ENCODE peak calls at places on chromosome 11, in six cellular contexts. One of them, this sample, is unnamed.
A peak's percentile ranks its signal among the peaks of the same experiment; 100 is the strongest.

GRCh38 chr11:113288286-113288863 is 26.0 kb upstream of the TTC12 start:
- DNase-seq in suprapubic skin: no peak
- DNase-seq in stomach: no peak
- DNase-seq in SK-N-SH: no peak
- DNase-seq in GM12892: no peak
- DNase-seq in esophagus muscularis mucosa: no peak
- DNase-seq in this sample: no peak

GRCh38 chr11:75200051-75200450 is 40.5 kb upstream of the TPBGL start:
- DNase-seq in SK-N-SH: no peak
- DNase-seq in suprapubic skin: no peak
- DNase-seq in GM12892: no peak
- DNase-seq in stomach: no peak
- DNase-seq in esophagus muscularis mucosa: no peak
- DNase-seq in this sample: no peak

GRCh38 chr11:116144387-116144958 is 628.3 kb downstream of the BUD13 start:
- DNase-seq in SK-N-SH: no peak
- DNase-seq in suprapubic skin: no peak
- DNase-seq in stomach: no peak
- DNase-seq in esophagus muscularis mucosa: no peak
- DNase-seq in GM12892: no peak
- DNase-seq in this sample: no peak

GRCh38 chr11:2826679-2827056 is 58.9 kb downstream of the CDKN1C start:
- DNase-seq in suprapubic skin: no peak
- DNase-seq in stomach: no peak
- DNase-seq in GM12892: no peak
- DNase-seq in SK-N-SH: no peak
- DNase-seq in esophagus muscularis mucosa: no peak
- DNase-seq in this sample: no peak

GRCh38 chr11:111870113-111870512 is 1.3 kb downstream of the ALG9 start:
- DNase-seq in GM12892: no peak
- DNase-seq in SK-N-SH: no peak
- DNase-seq in suprapubic skin: no peak
- DNase-seq in stomach: no peak
- DNase-seq in esophagus muscularis mucosa: no peak
- DNase-seq in this sample: no peak

GRCh38 chr11:95647355-95647754 is 142.2 kb downstream of the FAM76B start:
- DNase-seq in SK-N-SH: no peak
- DNase-seq in stomach: no peak
- DNase-seq in GM12892: no peak
- DNase-seq in suprapubic skin: no peak
- DNase-seq in esophagus muscularis mucosa: no peak
- DNase-seq in this sample: no peak

GRCh38 chr11:269146-269890 is 8.9 kb upstream of the NLRP6 start:
- DNase-seq in esophagus muscularis mucosa: no peak
- DNase-seq in GM12892: no peak
- DNase-seq in suprapubic skin: peak; percentile 81
- DNase-seq in stomach: no peak
- DNase-seq in SK-N-SH: no peak
- DNase-seq in this sample: no peak

GRCh38 chr11:126115820-126116319 is 53.2 kb upstream of the CDON start:
- DNase-seq in stomach: peak; percentile 85
- DNase-seq in SK-N-SH: peak; percentile 62
- DNase-seq in GM12892: no peak
- DNase-seq in esophagus muscularis mucosa: no peak
- DNase-seq in suprapubic skin: peak; percentile 88
- DNase-seq in this sample: peak; percentile 75

GRCh38 chr11:11588890-11589289 is 32.9 kb downstream of the GALNT18 start:
- DNase-seq in GM12892: no peak
- DNase-seq in stomach: no peak
- DNase-seq in esophagus muscularis mucosa: peak; percentile 80
- DNase-seq in suprapubic skin: no peak
- DNase-seq in SK-N-SH: no peak
- DNase-seq in this sample: no peak

GRCh38 chr11:126456783-126457542 is 101.5 kb downstream of the ST3GAL4 start:
- DNase-seq in GM12892: no peak
- DNase-seq in esophagus muscularis mucosa: no peak
- DNase-seq in stomach: no peak
- DNase-seq in SK-N-SH: peak; percentile 73
- DNase-seq in suprapubic skin: no peak
- DNase-seq in this sample: no peak

GRCh38 chr11:94721565-94722292 is 46.4 kb upstream of the AMOTL1 start:
- DNase-seq in stomach: no peak
- DNase-seq in SK-N-SH: no peak
- DNase-seq in suprapubic skin: no peak
- DNase-seq in GM12892: no peak
- DNase-seq in esophagus muscularis mucosa: no peak
- DNase-seq in this sample: no peak

GRCh38 chr11:93648168-93648567 is 13.3 kb upstream of the CEP295 start:
- DNase-seq in SK-N-SH: no peak
- DNase-seq in suprapubic skin: no peak
- DNase-seq in GM12892: no peak
- DNase-seq in esophagus muscularis mucosa: no peak
- DNase-seq in stomach: no peak
- DNase-seq in this sample: no peak

GRCh38 chr11:34641981-34642380 is 21.1 kb downstream of the EHF start:
- DNase-seq in GM12892: no peak
- DNase-seq in SK-N-SH: peak; percentile 23
- DNase-seq in suprapubic skin: no peak
- DNase-seq in stomach: no peak
- DNase-seq in esophagus muscularis mucosa: no peak
- DNase-seq in this sample: no peak

GRCh38 chr11:30863177-30863576 is 277.0 kb upstream of the MPPED2 start:
- DNase-seq in suprapubic skin: no peak
- DNase-seq in stomach: no peak
- DNase-seq in esophagus muscularis mucosa: no peak
- DNase-seq in SK-N-SH: no peak
- DNase-seq in GM12892: no peak
- DNase-seq in this sample: no peak

GRCh38 chr11:2268911-2269600 is 1.3 kb downstream of the ASCL2 start:
- DNase-seq in suprapubic skin: peak; percentile 80
- DNase-seq in SK-N-SH: peak; percentile 64
- DNase-seq in GM12892: no peak
- DNase-seq in stomach: peak; percentile 65
- DNase-seq in esophagus muscularis mucosa: peak; percentile 91
- DNase-seq in this sample: peak; percentile 43

GRCh38 chr11:8342821-8343681 is 79.4 kb upstream of the LMO1 start:
- DNase-seq in GM12892: no peak
- DNase-seq in esophagus muscularis mucosa: no peak
- DNase-seq in suprapubic skin: no peak
- DNase-seq in stomach: no peak
- DNase-seq in SK-N-SH: peak; percentile 69
- DNase-seq in this sample: no peak

GRCh38 chr11:7577883-7578242 is 64.1 kb downstream of the PPFIBP2 start:
- DNase-seq in esophagus muscularis mucosa: no peak
- DNase-seq in GM12892: no peak
- DNase-seq in stomach: no peak
- DNase-seq in suprapubic skin: no peak
- DNase-seq in SK-N-SH: peak; percentile 51
- DNase-seq in this sample: no peak

GRCh38 chr11:64268687-64269379 is 15.6 kb downstream of the BAD start:
- DNase-seq in SK-N-SH: peak; percentile 77
- DNase-seq in esophagus muscularis mucosa: no peak
- DNase-seq in stomach: peak; percentile 69
- DNase-seq in suprapubic skin: no peak
- DNase-seq in GM12892: no peak
- DNase-seq in this sample: peak; percentile 42

GRCh38 chr11:63680842-63681207 is 475 bp upstream of the RTN3 start:
- DNase-seq in SK-N-SH: peak; percentile 35
- DNase-seq in stomach: no peak
- DNase-seq in esophagus muscularis mucosa: no peak
- DNase-seq in suprapubic skin: no peak
- DNase-seq in GM12892: no peak
- DNase-seq in this sample: no peak

GRCh38 chr11:111981270-111981669 is 43.9 kb upstream of the DLAT start:
- DNase-seq in esophagus muscularis mucosa: no peak
- DNase-seq in stomach: no peak
- DNase-seq in suprapubic skin: no peak
- DNase-seq in GM12892: no peak
- DNase-seq in SK-N-SH: no peak
- DNase-seq in this sample: no peak

GRCh38 chr11:82092904-82093303 is 640.8 kb downstream of the FAM181B start:
- DNase-seq in stomach: no peak
- DNase-seq in GM12892: no peak
- DNase-seq in suprapubic skin: no peak
- DNase-seq in esophagus muscularis mucosa: no peak
- DNase-seq in SK-N-SH: no peak
- DNase-seq in this sample: no peak

GRCh38 chr11:32935462-32936029 is 42.9 kb downstream of the QSER1 start:
- DNase-seq in stomach: no peak
- DNase-seq in esophagus muscularis mucosa: no peak
- DNase-seq in GM12892: no peak
- DNase-seq in SK-N-SH: no peak
- DNase-seq in suprapubic skin: no peak
- DNase-seq in this sample: no peak

GRCh38 chr11:58058276-58059010 is 27.7 kb downstream of the OR6Q1 start:
- DNase-seq in esophagus muscularis mucosa: peak; percentile 86
- DNase-seq in stomach: peak; percentile 50
- DNase-seq in suprapubic skin: no peak
- DNase-seq in SK-N-SH: no peak
- DNase-seq in GM12892: no peak
- DNase-seq in this sample: no peak

GRCh38 chr11:81394324-81394723 is 1339.3 kb downstream of the FAM181B start:
- DNase-seq in suprapubic skin: no peak
- DNase-seq in esophagus muscularis mucosa: no peak
- DNase-seq in GM12892: no peak
- DNase-seq in SK-N-SH: no peak
- DNase-seq in stomach: no peak
- DNase-seq in this sample: no peak

GRCh38 chr11:65861165-65861505 is 902 bp downstream of the MUS81 start:
- DNase-seq in SK-N-SH: no peak
- DNase-seq in GM12892: no peak
- DNase-seq in suprapubic skin: peak; percentile 78
- DNase-seq in esophagus muscularis mucosa: no peak
- DNase-seq in stomach: no peak
- DNase-seq in this sample: no peak

GRCh38 chr11:102010776-102011500 is 36.3 kb upstream of the CFAP300 start:
- DNase-seq in SK-N-SH: peak; percentile 17
- DNase-seq in suprapubic skin: peak; percentile 85
- DNase-seq in esophagus muscularis mucosa: no peak
- DNase-seq in GM12892: no peak
- DNase-seq in stomach: peak; percentile 67
- DNase-seq in this sample: peak; percentile 39

DNA sequence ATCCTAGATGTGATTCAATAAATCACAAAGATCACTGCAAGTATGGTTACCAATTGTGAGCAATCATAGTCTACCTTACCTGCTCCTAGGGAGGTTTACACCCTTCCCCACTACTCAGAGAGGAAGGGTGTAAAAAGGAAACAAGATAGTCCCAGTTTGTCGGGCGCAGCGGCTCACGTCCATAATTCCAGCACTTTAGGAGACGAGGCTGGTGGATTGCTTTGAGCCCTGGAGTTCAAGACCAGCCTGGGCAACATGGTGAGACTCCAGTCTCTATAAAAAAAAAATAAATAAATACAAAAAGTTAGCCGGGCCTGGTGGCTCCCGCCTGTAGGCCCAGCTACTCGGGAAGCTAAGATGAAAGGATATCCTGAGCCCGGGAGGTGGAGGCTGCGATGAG is 962 bp upstream of the AMBRA1 start:
- DNase-seq in suprapubic skin: no peak
- DNase-seq in SK-N-SH: no peak
- DNase-seq in esophagus muscularis mucosa: no peak
- DNase-seq in stomach: no peak
- DNase-seq in GM12892: no peak
- DNase-seq in this sample: no peak
- TF ChIP-seq POLR2AphosphoS5 in suprapubic skin: no peak
- TF ChIP-seq POLR2AphosphoS5 in SK-N-SH: no peak
- TF ChIP-seq POLR2AphosphoS5 in esophagus muscularis mucosa: no peak
- TF ChIP-seq POLR2AphosphoS5 in stomach: no peak
- TF ChIP-seq POLR2AphosphoS5 in GM12892: no peak
- TF ChIP-seq POLR2AphosphoS5 in this sample: no peak

GRCh38 chr11:99277281-99277680 is 256.5 kb downstream of the CNTN5 start:
- DNase-seq in GM12892: no peak
- DNase-seq in esophagus muscularis mucosa: no peak
- DNase-seq in SK-N-SH: no peak
- DNase-seq in stomach: no peak
- DNase-seq in suprapubic skin: no peak
- DNase-seq in this sample: no peak
- TF ChIP-seq POLR2AphosphoS5 in GM12892: no peak
- TF ChIP-seq POLR2AphosphoS5 in esophagus muscularis mucosa: no peak
- TF ChIP-seq POLR2AphosphoS5 in SK-N-SH: no peak
- TF ChIP-seq POLR2AphosphoS5 in stomach: no peak
- TF ChIP-seq POLR2AphosphoS5 in suprapubic skin: no peak
- TF ChIP-seq POLR2AphosphoS5 in this sample: no peak

GRCh38 chr11:43737194-43737575 is 56.6 kb downstream of the HSD17B12 start:
- DNase-seq in GM12892: no peak
- DNase-seq in stomach: no peak
- DNase-seq in SK-N-SH: no peak
- DNase-seq in suprapubic skin: no peak
- DNase-seq in esophagus muscularis mucosa: no peak
- DNase-seq in this sample: no peak

GRCh38 chr11:43735115-43735514 is 54.6 kb downstream of the HSD17B12 start:
- DNase-seq in esophagus muscularis mucosa: no peak
- DNase-seq in suprapubic skin: no peak
- DNase-seq in stomach: no peak
- DNase-seq in GM12892: no peak
- DNase-seq in SK-N-SH: no peak
- DNase-seq in this sample: no peak

GRCh38 chr11:43738600-43739409 is 58.3 kb downstream of the HSD17B12 start:
- DNase-seq in stomach: no peak
- DNase-seq in SK-N-SH: no peak
- DNase-seq in GM12892: no peak
- DNase-seq in esophagus muscularis mucosa: no peak
- DNase-seq in suprapubic skin: no peak
- DNase-seq in this sample: no peak

GRCh38 chr11:43735931-43736330 is 55.4 kb downstream of the HSD17B12 start:
- DNase-seq in SK-N-SH: no peak
- DNase-seq in esophagus muscularis mucosa: no peak
- DNase-seq in suprapubic skin: no peak
- DNase-seq in GM12892: no peak
- DNase-seq in stomach: no peak
- DNase-seq in this sample: no peak

DNA sequence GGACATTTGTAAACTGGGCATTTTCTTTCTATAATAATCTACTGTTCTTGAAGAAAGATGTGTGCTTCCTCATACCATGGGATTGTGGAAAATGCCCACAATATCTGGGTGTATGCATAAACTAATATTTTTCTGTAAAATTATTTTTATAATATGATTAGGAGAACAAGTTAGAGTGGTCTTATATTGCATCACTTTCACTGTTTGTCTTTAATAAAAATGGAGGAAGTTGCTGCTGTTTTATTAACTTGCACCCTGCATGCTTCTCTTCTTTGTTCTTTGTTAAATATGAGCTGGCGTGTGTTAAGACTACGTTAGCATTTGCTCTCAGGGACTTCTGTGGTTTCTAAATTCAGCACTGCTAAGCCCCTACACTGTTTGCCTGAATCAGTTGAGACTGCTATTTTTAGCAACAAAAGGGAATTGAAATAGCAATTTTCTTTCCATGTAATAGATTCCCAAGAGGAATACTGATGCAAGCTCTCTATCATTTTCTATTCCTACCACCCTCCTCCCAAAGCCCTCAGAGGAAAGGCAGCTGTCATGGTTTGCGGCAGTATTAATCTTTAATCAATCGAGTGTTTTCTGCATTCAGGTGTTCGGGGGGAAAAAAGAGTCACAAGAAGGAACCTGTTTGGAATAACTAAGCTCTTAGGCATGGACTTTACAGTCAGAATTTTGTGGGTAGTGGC is 56.1 kb downstream of the HSD17B12 start:
- DNase-seq in stomach: no peak
- DNase-seq in esophagus muscularis mucosa: no peak
- DNase-seq in SK-N-SH: no peak
- DNase-seq in suprapubic skin: no peak
- DNase-seq in GM12892: no peak
- DNase-seq in this sample: no peak
- TF ChIP-seq POLR2AphosphoS5 in stomach: no peak
- TF ChIP-seq POLR2AphosphoS5 in esophagus muscularis mucosa: no peak
- TF ChIP-seq POLR2AphosphoS5 in SK-N-SH: no peak
- TF ChIP-seq POLR2AphosphoS5 in suprapubic skin: no peak
- TF ChIP-seq POLR2AphosphoS5 in GM12892: no peak
- TF ChIP-seq POLR2AphosphoS5 in this sample: no peak

GRCh38 chr11:36931167-36931566 is 333.1 kb upstream of the RAG2 start:
- DNase-seq in stomach: no peak
- DNase-seq in esophagus muscularis mucosa: no peak
- DNase-seq in GM12892: no peak
- DNase-seq in SK-N-SH: no peak
- DNase-seq in suprapubic skin: no peak
- DNase-seq in this sample: no peak
- TF ChIP-seq POLR2AphosphoS5 in stomach: no peak
- TF ChIP-seq POLR2AphosphoS5 in esophagus muscularis mucosa: no peak
- TF ChIP-seq POLR2AphosphoS5 in GM12892: no peak
- TF ChIP-seq POLR2AphosphoS5 in SK-N-SH: no peak
- TF ChIP-seq POLR2AphosphoS5 in suprapubic skin: no peak
- TF ChIP-seq POLR2AphosphoS5 in this sample: no peak